ENCODE peak calls at places on chromosomes 5 and 9, in five cellular contexts. One of them, this sample, is unnamed.

GRCh38 chr9:90803860-90804593 is 2.4 kb downstream of the SYK start:
- DNase-seq in NCI-H2029: no peak
- DNase-seq in suprapubic skin: no peak
- DNase-seq in fibroblast of lung: no peak
- DNase-seq in AG04450: no peak
- DNase-seq in this sample: no peak

GRCh38 chr9:135014341-135015010 is 73.0 kb upstream of the OLFM1 start:
- DNase-seq in suprapubic skin: no peak
- DNase-seq in fibroblast of lung: no peak
- DNase-seq in NCI-H2029: no peak
- DNase-seq in AG04450: no peak
- DNase-seq in this sample: no peak

GRCh38 chr5:143140492-143141231 is 262.8 kb downstream of the NR3C1 start:
- DNase-seq in AG04450: no peak
- DNase-seq in fibroblast of lung: no peak
- DNase-seq in NCI-H2029: peak; percentile 97
- DNase-seq in suprapubic skin: no peak
- DNase-seq in this sample: peak; percentile 91

GRCh38 chr5:14581891-14582796 is 552 bp downstream of the OTULINL start:
- DNase-seq in AG04450: no peak
- DNase-seq in suprapubic skin: peak; percentile 85
- DNase-seq in NCI-H2029: peak; percentile 55
- DNase-seq in fibroblast of lung: peak; percentile 21
- DNase-seq in this sample: peak; percentile 51

GRCh38 chr5:8550921-8551320 is 682.0 kb downstream of the MTRR start:
- DNase-seq in fibroblast of lung: no peak
- DNase-seq in NCI-H2029: no peak
- DNase-seq in suprapubic skin: no peak
- DNase-seq in AG04450: no peak
- DNase-seq in this sample: no peak

GRCh38 chr5:126755593-126755992 is 21.3 kb upstream of the LMNB1 start:
- DNase-seq in suprapubic skin: no peak
- DNase-seq in AG04450: no peak
- DNase-seq in fibroblast of lung: no peak
- DNase-seq in NCI-H2029: no peak
- DNase-seq in this sample: no peak

GRCh38 chr5:74685979-74686631 is 1.1 kb downstream of the HEXB start:
- DNase-seq in fibroblast of lung: peak; percentile 28
- DNase-seq in AG04450: no peak
- DNase-seq in suprapubic skin: peak; percentile 44
- DNase-seq in NCI-H2029: no peak
- DNase-seq in this sample: no peak

GRCh38 chr5:82221020-82221419 is 57.1 kb downstream of the RPS23 start:
- DNase-seq in NCI-H2029: no peak
- DNase-seq in AG04450: no peak
- DNase-seq in fibroblast of lung: no peak
- DNase-seq in suprapubic skin: no peak
- DNase-seq in this sample: no peak

GRCh38 chr9:137417161-137418021 is 5.6 kb downstream of the EXD3 start:
- DNase-seq in NCI-H2029: no peak
- DNase-seq in AG04450: no peak
- DNase-seq in suprapubic skin: no peak
- DNase-seq in fibroblast of lung: no peak
- DNase-seq in this sample: no peak

GRCh38 chr5:2003690-2004365 is 121.1 kb upstream of the IRX4 start:
- DNase-seq in fibroblast of lung: no peak
- DNase-seq in NCI-H2029: no peak
- DNase-seq in suprapubic skin: no peak
- DNase-seq in AG04450: no peak
- DNase-seq in this sample: no peak

GRCh38 chr9:73090214-73090613 is 61.5 kb upstream of the ANXA1 start:
- DNase-seq in suprapubic skin: no peak
- DNase-seq in NCI-H2029: no peak
- DNase-seq in fibroblast of lung: no peak
- DNase-seq in AG04450: no peak
- DNase-seq in this sample: no peak

GRCh38 chr5:90279091-90279490 is 130.5 kb downstream of the CETN3 start:
- DNase-seq in AG04450: no peak
- DNase-seq in NCI-H2029: no peak
- DNase-seq in suprapubic skin: no peak
- DNase-seq in fibroblast of lung: peak; percentile 62
- DNase-seq in this sample: no peak

GRCh38 chr9:134335490-134336173 is 9.4 kb downstream of the RXRA start:
- DNase-seq in suprapubic skin: no peak
- DNase-seq in NCI-H2029: no peak
- DNase-seq in fibroblast of lung: no peak
- DNase-seq in AG04450: no peak
- DNase-seq in this sample: no peak

GRCh38 chr5:33375900-33376299 is 64.9 kb upstream of the TARS1 start:
- DNase-seq in suprapubic skin: no peak
- DNase-seq in fibroblast of lung: no peak
- DNase-seq in AG04450: no peak
- DNase-seq in NCI-H2029: no peak
- DNase-seq in this sample: no peak

GRCh38 chr9:109047259-109047658 is 34.0 kb upstream of the CTNNAL1 start:
- DNase-seq in NCI-H2029: no peak
- DNase-seq in fibroblast of lung: no peak
- DNase-seq in suprapubic skin: no peak
- DNase-seq in AG04450: no peak
- DNase-seq in this sample: no peak